ENCODE peak calls at places on chromosome 11, in nine cellular contexts. P is activated T-helper 9 cell treated with anti-CD3 and anti-CD28 coated beads, Interleukin-2, amount 50 U/mL, for 16 hours; K is DMS53; I is activated effector memory CD4-positive, alpha-beta T cell treated with Interleukin-2 at 50 U/mL for 16 hours; M is NCI-H1417; F is hippocampal formation; B is lung; A is colonic mucosa; J is fibroblast of villous mesenchyme. O is an unnamed sample.

GRCh38 chr11:35190804-35191348 is 51.9 kb downstream of the CD44 start:
- DNase-seq in P (no peak), A (no peak), I (no peak), J (peak), B (no peak), M (no peak), F (no peak), K (peak), O (no peak)

GRCh38 chr11:120316880-120317688 is 8.0 kb upstream of the TLCD5 start:
- DNase-seq in F (no peak), I (no peak), K (peak), P (no peak), A (peak), B (peak), J (peak), M (no peak), O (peak)

GRCh38 chr11:68302256-68303054 is 9.9 kb upstream of the LRP5 start:
- DNase-seq in P (no peak), A (peak), F (no peak), M (no peak), J (peak), K (peak), I (no peak), B (no peak), O (peak)

GRCh38 chr11:106786251-106786650 is 232.0 kb downstream of the GUCY1A2 start:
- DNase-seq in B (no peak), K (no peak), M (no peak), P (no peak), A (no peak), I (no peak), J (peak), F (no peak), O (no peak)

GRCh38 chr11:8692417-8692816 is 9.8 kb downstream of the RPL27A start:
- DNase-seq in A (no peak), F (no peak), I (no peak), K (no peak), J (no peak), P (no peak), B (no peak), M (no peak), O (no peak)

GRCh38 chr11:17734986-17735822 is 623 bp downstream of the KCNC1 start:
- DNase-seq in M (peak), P (no peak), I (no peak), B (peak), F (no peak), J (peak), A (peak), K (peak), O (peak)

GRCh38 chr11:45264839-45265515 is 21.2 kb downstream of the SYT13 start:
- DNase-seq in I (no peak), K (peak), B (no peak), P (no peak), M (no peak), F (no peak), A (no peak), J (peak), O (no peak)

GRCh38 chr11:93248602-93249001 is 50.8 kb upstream of the SLC36A4 start:
- DNase-seq in B (no peak), P (no peak), J (peak), I (no peak), A (no peak), K (peak), M (no peak), F (no peak), O (no peak)

GRCh38 chr11:134978388-134979088 is 566.5 kb upstream of the B3GAT1 start:
- DNase-seq in F (no peak), J (no peak), K (no peak), P (no peak), M (no peak), I (no peak), B (no peak), A (no peak), O (no peak)

GRCh38 chr11:9570313-9570712 is 3.2 kb upstream of the WEE1 start:
- DNase-seq in M (no peak), K (no peak), J (no peak), A (no peak), B (no peak), F (no peak), I (no peak), P (no peak), O (no peak)

GRCh38 chr11:66981976-66982578 is 7.0 kb downstream of the C11orf86 start:
- DNase-seq in A (peak), I (no peak), P (no peak), M (peak), J (peak), F (no peak), B (peak), K (peak), O (peak)

GRCh38 chr11:11622772-11623531 is 1.1 kb upstream of the GALNT18 start:
- DNase-seq in P (no peak), K (peak), A (no peak), F (no peak), I (no peak), M (no peak), J (peak), B (no peak), O (no peak)